ENCODE peak calls at places on chromosomes 2 and 18, in five cellular contexts. K, J, D, Y and A are unnamed samples.

GRCh38 chr18:47680488-47680887 is 250.0 kb downstream of the SMAD2 start:
- DNase-seq in D (no peak), J (no peak), Y (no peak), K (no peak), A (peak; percentile 42)

GRCh38 chr2:15845294-15845693 is 95.1 kb upstream of the MYCN start:
- DNase-seq in K (no peak), J (no peak), D (no peak), Y (no peak), A (no peak)

GRCh38 chr2:201858781-201859180 is 52.4 kb downstream of the CDK15 start:
- DNase-seq in K (peak; percentile 51), Y (peak; percentile 63), D (no peak), J (no peak), A (peak; percentile 79)

GRCh38 chr2:191206613-191207471 is 38.4 kb upstream of the MYO1B start:
- DNase-seq in J (no peak), Y (no peak), D (no peak), K (peak; percentile 50), A (peak; percentile 17)

GRCh38 chr2:168773719-168774521 is 28.5 kb upstream of the NOSTRIN start:
- DNase-seq in D (peak; percentile 18), Y (peak; percentile 78), K (peak; percentile 74), J (peak; percentile 77), A (peak; percentile 91)

GRCh38 chr2:122191331-122191730 is 435.9 kb downstream of the TSN start:
- DNase-seq in Y (peak; percentile 60), K (peak; percentile 58), D (no peak), J (peak; percentile 46), A (peak; percentile 72)

GRCh38 chr2:10839813-10840212 is 27.2 kb upstream of the PDIA6 start:
- DNase-seq in J (no peak), D (no peak), K (no peak), Y (peak; percentile 37), A (no peak)

GRCh38 chr2:137262600-137262999 is 497.3 kb downstream of the THSD7B start:
- DNase-seq in J (no peak), Y (no peak), D (no peak), K (no peak), A (no peak)

GRCh38 chr2:23803965-23804542 is 122.9 kb downstream of the ATAD2B start:
- DNase-seq in Y (peak; percentile 17), J (peak; percentile 54), K (peak; percentile 17), D (no peak), A (peak; percentile 74)

GRCh38 chr2:216850665-216851327 is 9.1 kb downstream of the TNP1 start:
- DNase-seq in D (no peak), K (no peak), Y (no peak), J (no peak), A (no peak)

GRCh38 chr18:6414723-6415362 is at the start of gene L3MBTL4:
- DNase-seq in K (peak; percentile 77), Y (no peak), D (peak; percentile 1), J (peak; percentile 81), A (no peak)

GRCh38 chr2:193966590-193966989 is 1690.4 kb upstream of the SLC39A10 start:
- DNase-seq in K (peak; percentile 68), Y (no peak), D (no peak), J (no peak), A (no peak)

GRCh38 chr2:29742641-29743040 is 178.7 kb downstream of the ALK start:
- DNase-seq in D (no peak), K (no peak), Y (no peak), J (no peak), A (no peak)

GRCh38 chr2:122210898-122211605 is 455.6 kb downstream of the TSN start:
- DNase-seq in D (no peak), K (peak; percentile 22), J (no peak), Y (no peak), A (no peak)

GRCh38 chr18:48843162-48843561 is 107.6 kb downstream of the SMAD7 start:
- DNase-seq in D (no peak), K (no peak), Y (no peak), J (no peak), A (no peak)

GRCh38 chr2:231604685-231605606 is 12.3 kb downstream of the TEX44 start:
- DNase-seq in Y (peak; percentile 37), K (peak; percentile 97), J (peak; percentile 98), D (peak; percentile 93), A (peak; percentile 100)

GRCh38 chr2:8132371-8132831 is 549.5 kb upstream of the ID2 start:
- DNase-seq in K (no peak), Y (no peak), J (peak; percentile 75), D (no peak), A (no peak)